ENCODE peak calls at places on chromosomes 11 and 22, in nine cellular contexts. N is lower lobe of right lung; K is small intestine; H is neural progenitor cell; I is left ventricle myocardium inferior; R is MM.1S; E is body of pancreas; L is CD8-positive, alpha-beta memory T cell; C is ovary. U is an unnamed sample.

GRCh38 chr11:18696638-18697225 is 1.8 kb upstream of the TMEM86A start:
- DNase-seq in N (no peak), K (no peak), H (no peak), I (no peak), R (no peak), E (no peak), L (no peak), C (no peak), U (peak; percentile 25)

GRCh38 chr11:65060913-65061408 is 2.6 kb upstream of the NAALADL1 start:
- DNase-seq in N (no peak), K (no peak), H (peak; percentile 55), I (no peak), R (no peak), E (no peak), L (no peak), C (no peak), U (no peak)

GRCh38 chr11:71251761-71252433 is 480 bp downstream of the SHANK2 start:
- DNase-seq in N (no peak), K (peak; percentile 28), H (peak; percentile 87), I (no peak), R (no peak), E (peak; percentile 55), L (no peak), C (no peak), U (no peak)

GRCh38 chr11:15944460-15944859 is 411.9 kb downstream of the SOX6 start:
- DNase-seq in N (no peak), K (no peak), H (peak; percentile 11), I (no peak), R (no peak), E (no peak), L (no peak), C (no peak), U (no peak)

GRCh38 chr11:12190511-12190910 is 80.1 kb downstream of the MICAL2 start:
- DNase-seq in N (no peak), K (no peak), H (no peak), I (no peak), R (no peak), E (no peak), L (no peak), C (no peak), U (no peak)

GRCh38 chr11:115222218-115222862 is 281.9 kb downstream of the CADM1 start:
- DNase-seq in N (no peak), K (no peak), H (peak; percentile 34), I (no peak), R (peak; percentile 95), E (no peak), L (no peak), C (no peak), U (peak; percentile 93)

GRCh38 chr22:17007257-17007656 is 765 bp downstream of the GAB4 start:
- DNase-seq in N (no peak), K (no peak), H (no peak), I (no peak), R (no peak), E (no peak), L (no peak), C (no peak), U (no peak)

GRCh38 chr11:32775908-32776307 is 18.6 kb downstream of the CCDC73 start:
- DNase-seq in N (no peak), K (no peak), H (no peak), I (no peak), R (no peak), E (no peak), L (no peak), C (no peak), U (no peak)

GRCh38 chr11:17633987-17634775 is 85.2 kb upstream of the MYOD1 start:
- DNase-seq in N (no peak), K (no peak), H (no peak), I (no peak), R (no peak), E (no peak), L (no peak), C (no peak), U (no peak)

GRCh38 chr22:50444663-50445062 is 30.2 kb downstream of the SBF1 start:
- DNase-seq in N (peak; percentile 77), K (peak; percentile 89), H (no peak), I (no peak), R (no peak), E (no peak), L (no peak), C (peak; percentile 70), U (peak; percentile 29)

GRCh38 chr11:114183041-114183511 is 113.1 kb upstream of the NNMT start:
- DNase-seq in N (no peak), K (peak; percentile 60), H (no peak), I (no peak), R (no peak), E (no peak), L (peak; percentile 57), C (peak; percentile 67), U (no peak)

DNA sequence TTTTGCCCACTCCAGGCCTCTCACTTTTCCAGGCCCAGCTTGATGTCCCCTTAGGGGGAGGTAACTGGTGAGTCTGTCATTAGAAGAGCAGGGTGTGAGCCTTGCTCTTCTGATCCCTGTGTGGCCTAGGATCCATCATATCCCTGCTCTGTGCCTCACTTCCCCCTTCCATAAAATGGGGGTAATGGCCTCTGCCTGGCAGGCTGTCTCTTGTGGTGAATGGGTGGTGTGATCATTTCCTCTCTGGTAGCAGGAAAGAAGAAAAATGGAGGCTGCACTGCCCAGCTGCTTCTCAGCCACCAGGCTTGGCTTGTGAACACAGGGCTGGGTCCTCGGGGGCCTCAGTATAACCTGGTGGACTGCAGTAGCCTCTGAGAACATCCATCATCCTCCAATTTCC is 5.6 kb downstream of the ARHGEF17 start:
- DNase-seq in N (no peak), K (no peak), H (no peak), I (no peak), R (no peak), E (no peak), L (no peak), C (no peak), U (no peak)
- H3K4me3 ChIP-seq in N (peak overlapping the region; percentile 78), K (no peak overlapping the region), H (no peak overlapping the region), I (peak overlapping the region; percentile 88), R (no peak overlapping the region), E (no peak overlapping the region), L (no peak overlapping the region), C (peak overlapping the region; percentile 8), U (peak overlapping the region; percentile 8)

DNA sequence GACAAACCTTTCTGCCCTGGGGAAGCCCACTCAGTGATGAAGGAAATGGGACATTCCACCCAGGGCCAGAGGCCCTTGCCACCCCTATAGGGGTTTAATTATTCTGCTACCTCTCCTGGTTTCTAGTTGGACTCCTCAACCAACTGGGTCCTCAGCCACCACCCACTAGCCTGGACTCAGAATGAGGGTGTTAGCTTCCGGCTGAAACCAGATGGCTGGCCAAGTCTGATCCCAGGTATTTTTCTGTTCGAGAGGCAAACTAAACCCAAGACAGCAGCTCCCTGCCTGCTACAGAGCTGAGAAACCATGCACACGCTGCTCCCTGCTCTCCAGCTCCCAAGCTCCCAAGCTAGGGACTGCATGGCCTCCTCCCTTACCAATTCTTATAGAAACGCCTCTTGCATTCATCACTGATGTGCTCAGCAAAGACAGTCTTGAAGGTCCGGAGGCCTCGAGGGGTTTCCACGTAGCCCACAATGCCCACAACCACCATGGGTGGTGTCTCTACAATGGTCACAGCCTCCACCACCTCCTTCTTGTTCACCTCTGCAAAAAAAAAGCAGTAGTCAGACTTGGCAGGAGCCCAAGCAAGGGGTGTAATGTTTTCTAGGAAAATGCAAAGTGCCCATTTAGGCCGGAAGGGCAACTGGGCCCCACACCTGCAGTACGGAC is 2.2 kb downstream of the RPL3 start:
- DNase-seq in N (peak; percentile 28), K (no peak), H (no peak), I (no peak), R (peak; percentile 72), E (no peak), L (no peak), C (no peak), U (no peak)
- H3K36me3 ChIP-seq in N (peaks cover 60% of the 10 kb centered on the region), K (peaks cover 24% of the 10 kb centered on the region), H (peaks cover 11% of the 10 kb centered on the region), I (peaks cover 60% of the 10 kb centered on the region), R (peaks cover 41% of the 10 kb centered on the region), E (peaks cover 35% of the 10 kb centered on the region), L (peaks cover 64% of the 10 kb centered on the region), C (no peaks in the 10 kb centered on the region), U (peaks cover 20% of the 10 kb centered on the region)

GRCh38 chr11:116272181-116272789 is 500.5 kb downstream of the BUD13 start:
- DNase-seq in N (no peak), K (no peak), H (peak; percentile 28), I (no peak), R (no peak), E (no peak), L (no peak), C (no peak), U (no peak)

GRCh38 chr11:116278076-116278475 is 494.7 kb downstream of the BUD13 start:
- DNase-seq in N (no peak), K (no peak), H (no peak), I (no peak), R (no peak), E (no peak), L (no peak), C (no peak), U (no peak)

GRCh38 chr11:116275634-116276033 is 497.2 kb downstream of the BUD13 start:
- DNase-seq in N (no peak), K (no peak), H (no peak), I (no peak), R (no peak), E (no peak), L (no peak), C (no peak), U (peak; percentile 10)

GRCh38 chr11:116281173-116282160 is 491.3 kb downstream of the BUD13 start:
- DNase-seq in N (no peak), K (no peak), H (no peak), I (no peak), R (no peak), E (no peak), L (no peak), C (no peak), U (no peak)

DNA sequence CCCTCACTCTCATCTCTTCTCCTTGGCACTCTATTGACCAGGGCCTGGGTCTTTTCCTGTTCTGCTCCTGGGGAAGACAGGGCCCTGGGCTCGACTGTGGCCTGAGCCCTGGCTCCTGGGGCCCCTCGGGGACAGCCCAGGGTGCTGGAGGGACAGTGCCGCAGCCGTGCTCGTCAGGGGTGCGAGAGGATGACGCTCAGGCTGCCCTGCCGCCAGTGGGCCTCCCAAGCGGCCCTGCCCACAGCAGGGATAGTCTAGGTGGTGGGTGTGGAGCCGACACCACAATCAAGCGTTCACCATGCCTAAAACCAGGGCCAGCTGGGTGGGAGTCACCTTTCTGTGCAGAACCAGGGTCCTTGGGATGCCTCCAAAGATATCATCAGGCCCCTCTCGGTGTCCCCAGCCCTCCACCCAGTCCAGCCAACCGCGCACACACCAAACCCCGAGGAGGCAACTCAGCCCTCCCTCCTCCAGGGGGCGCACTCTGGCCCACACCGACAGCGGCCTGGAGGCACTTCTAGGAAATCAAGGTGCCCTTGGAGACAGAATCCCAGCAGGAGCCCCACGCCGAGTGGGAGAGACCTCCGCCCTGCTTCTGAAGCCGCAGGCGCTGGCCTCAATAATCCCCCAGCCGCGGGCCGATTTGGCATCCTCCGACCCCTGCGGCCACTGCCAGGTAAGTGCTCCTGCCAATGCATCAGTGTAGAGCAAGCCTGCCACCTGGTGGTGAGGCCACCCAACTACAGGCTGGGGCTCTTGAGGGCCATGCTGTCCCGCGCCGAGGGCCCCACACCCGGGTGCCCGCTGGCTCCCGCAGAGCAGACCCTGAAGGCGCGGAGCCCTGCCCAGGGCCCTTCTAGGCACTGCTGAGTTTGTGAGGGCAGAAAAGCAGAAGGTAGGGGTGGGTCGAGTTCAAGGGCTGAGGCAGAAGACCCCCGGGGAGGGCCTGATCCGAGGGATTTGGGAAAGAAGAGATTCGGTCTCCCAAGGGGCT is 496.4 kb downstream of the BUD13 start:
- DNase-seq in N (peak; percentile 86), K (peak; percentile 62), H (peak; percentile 91), I (peak; percentile 72), R (peak; percentile 84), E (peak; percentile 82), L (peak; percentile 33), C (peak; percentile 59), U (peak; percentile 18)
- H3K4me3 ChIP-seq in N (peak overlapping the region; percentile 43), K (no peak overlapping the region), H (peak overlapping the region; percentile 43), I (peak overlapping the region; percentile 50), R (peak overlapping the region; percentile 77), E (no peak overlapping the region), L (no peak overlapping the region), C (no peak overlapping the region), U (peak overlapping the region; percentile 34)

GRCh38 chr11:117396970-117397369 is 69.3 kb downstream of the CEP164 start:
- DNase-seq in N (no peak), K (no peak), H (no peak), I (no peak), R (no peak), E (no peak), L (no peak), C (no peak), U (no peak)
- H3K36me3 ChIP-seq in N (peaks cover 67% of the 10 kb centered on the region), K (peaks cover 11% of the 10 kb centered on the region), H (no peaks in the 10 kb centered on the region), I (peaks cover 73% of the 10 kb centered on the region), R (no peaks in the 10 kb centered on the region), E (peaks cover 12% of the 10 kb centered on the region), L (peaks cover 11% of the 10 kb centered on the region), C (no peaks in the 10 kb centered on the region), U (peaks cover 6% of the 10 kb centered on the region)

U was measured in kidney epithelial cell.